ENCODE peak calls at places on chromosome 6, in nine cellular contexts. C is pancreas, J is tibial nerve, B is cardiac muscle cell, T is uterus, V is ovary, P is psoas muscle, F is right lobe of liver, K is H1. U is an unnamed sample.

GRCh38 chr6:36949636-36950035 is 4.9 kb upstream of the PI16 start:
- DNase-seq in C (no peak), J (no peak), B (no peak), T (no peak), V (no peak), P (no peak), F (no peak), K (no peak), U (no peak)

GRCh38 chr6:82588020-82588419 is 224.4 kb downstream of the TPBG start:
- DNase-seq in C (no peak), J (no peak), B (no peak), T (no peak), V (no peak), P (no peak), F (no peak), K (no peak), U (no peak)

GRCh38 chr6:25233226-25233625 is 45.9 kb upstream of the CARMIL1 start:
- DNase-seq in C (no peak), J (no peak), B (no peak), T (no peak), V (no peak), P (no peak), F (no peak), K (no peak), U (no peak)

GRCh38 chr6:11288065-11288464 is 55.6 kb upstream of the NEDD9 start:
- DNase-seq in C (no peak), J (no peak), B (no peak), T (no peak), V (no peak), P (no peak), F (no peak), K (no peak), U (peak; percentile 86)

GRCh38 chr6:74170118-74170517 is 474.1 kb downstream of the CD109 start:
- DNase-seq in C (no peak), J (no peak), B (peak; percentile 13), T (no peak), V (peak; percentile 20), P (no peak), F (no peak), K (no peak), U (no peak)

GRCh38 chr6:90204327-90204726 is 92.3 kb downstream of the BACH2 start:
- DNase-seq in C (no peak), J (no peak), B (no peak), T (no peak), V (no peak), P (no peak), F (no peak), K (no peak), U (no peak)

GRCh38 chr6:33160728-33161323 is 31.4 kb downstream of the COL11A2 start:
- DNase-seq in C (no peak), J (peak; percentile 33), B (peak; percentile 91), T (no peak), V (no peak), P (peak; percentile 43), F (no peak), K (no peak), U (peak; percentile 68)

GRCh38 chr6:66731310-66731709 is 1024.3 kb upstream of the EYS start:
- DNase-seq in C (no peak), J (no peak), B (no peak), T (no peak), V (no peak), P (no peak), F (no peak), K (no peak), U (no peak)

GRCh38 chr6:27296106-27296783 is 15.8 kb downstream of the POM121L2 start:
- DNase-seq in C (no peak), J (no peak), B (peak; percentile 65), T (no peak), V (no peak), P (no peak), F (no peak), K (peak; percentile 69), U (no peak)

GRCh38 chr6:56620229-56620868 is 22.3 kb downstream of the DST start:
- DNase-seq in C (no peak), J (no peak), B (peak; percentile 75), T (no peak), V (no peak), P (no peak), F (no peak), K (no peak), U (no peak)

GRCh38 chr6:102389994-102390393 is 996.5 kb downstream of the GRIK2 start:
- DNase-seq in C (no peak), J (no peak), B (no peak), T (no peak), V (no peak), P (peak; percentile 9), F (no peak), K (no peak), U (no peak)

GRCh38 chr6:168533428-168533827 is 92.4 kb downstream of the SMOC2 start:
- DNase-seq in C (no peak), J (peak; percentile 52), B (no peak), T (no peak), V (peak; percentile 69), P (no peak), F (no peak), K (no peak), U (no peak)

GRCh38 chr6:76694779-76695178 is 622.3 kb upstream of the IMPG1 start:
- DNase-seq in C (no peak), J (no peak), B (no peak), T (no peak), V (no peak), P (no peak), F (no peak), K (no peak), U (no peak)

GRCh38 chr6:84522135-84522535 is 242.3 kb downstream of the TBX18 start:
- DNase-seq in C (no peak), J (peak; percentile 54), B (peak; percentile 86), T (no peak), V (no peak), P (no peak), F (no peak), K (no peak), U (no peak)

GRCh38 chr6:109059148-109059547 is 35.5 kb downstream of the SESN1 start:
- DNase-seq in C (no peak), J (no peak), B (peak; percentile 61), T (no peak), V (no peak), P (no peak), F (no peak), K (no peak), U (no peak)

GRCh38 chr6:82702574-82702973 is 339.0 kb downstream of the TPBG start:
- DNase-seq in C (no peak), J (no peak), B (no peak), T (no peak), V (no peak), P (no peak), F (no peak), K (no peak), U (no peak)

GRCh38 chr6:7389162-7389450 is 436 bp downstream of the CAGE1 start:
- DNase-seq in C (no peak), J (no peak), B (peak; percentile 69), T (no peak), V (no peak), P (peak; percentile 68), F (no peak), K (no peak), U (peak; percentile 73)

GRCh38 chr6:138310294-138310693 is 67.4 kb upstream of the SMIM28 start:
- DNase-seq in C (no peak), J (no peak), B (peak; percentile 14), T (no peak), V (no peak), P (no peak), F (no peak), K (no peak), U (no peak)

GRCh38 chr6:128754658-128755256 is 128.2 kb upstream of the LAMA2 start:
- DNase-seq in C (no peak), J (no peak), B (no peak), T (no peak), V (no peak), P (no peak), F (no peak), K (no peak), U (no peak)

GRCh38 chr6:85169189-85169588 is 280.7 kb upstream of the NT5E start:
- DNase-seq in C (no peak), J (no peak), B (no peak), T (no peak), V (no peak), P (no peak), F (peak; percentile 42), K (no peak), U (no peak)

GRCh38 chr6:20455175-20456075 is 53.7 kb downstream of the E2F3 start:
- DNase-seq in C (no peak), J (no peak), B (peak; percentile 13), T (no peak), V (no peak), P (no peak), F (peak; percentile 67), K (no peak), U (no peak)

GRCh38 chr6:158026054-158026900 is 44.6 kb downstream of the SYNJ2 start:
- DNase-seq in C (peak; percentile 81), J (peak; percentile 85), B (peak; percentile 99), T (peak; percentile 96), V (peak; percentile 85), P (peak; percentile 87), F (peak; percentile 76), K (peak; percentile 80), U (peak; percentile 78)
- H3K4me3 ChIP-seq in C (peak overlapping the region; percentile 12), J (peak overlapping the region; percentile 21), B (no peak overlapping the region), T (no peak overlapping the region), V (no peak overlapping the region), P (peak overlapping the region; percentile 19), F (no peak overlapping the region), K (no peak overlapping the region), U (no peak overlapping the region)

GRCh38 chr6:52394251-52394666 is 25.9 kb upstream of the EFHC1 start:
- DNase-seq in C (no peak), J (no peak), B (no peak), T (no peak), V (no peak), P (no peak), F (no peak), K (no peak), U (no peak)
- H3K4me1 ChIP-seq in C (peaks cover 5% of the 10 kb centered on the region), J (peaks cover 38% of the 10 kb centered on the region), B (peaks cover 1% of the 10 kb centered on the region), T (no peaks in the 10 kb centered on the region), V (no peaks in the 10 kb centered on the region), P (no peaks in the 10 kb centered on the region), F (peaks cover 7% of the 10 kb centered on the region), K (no peaks in the 10 kb centered on the region), U (peaks cover 9% of the 10 kb centered on the region)

DNA sequence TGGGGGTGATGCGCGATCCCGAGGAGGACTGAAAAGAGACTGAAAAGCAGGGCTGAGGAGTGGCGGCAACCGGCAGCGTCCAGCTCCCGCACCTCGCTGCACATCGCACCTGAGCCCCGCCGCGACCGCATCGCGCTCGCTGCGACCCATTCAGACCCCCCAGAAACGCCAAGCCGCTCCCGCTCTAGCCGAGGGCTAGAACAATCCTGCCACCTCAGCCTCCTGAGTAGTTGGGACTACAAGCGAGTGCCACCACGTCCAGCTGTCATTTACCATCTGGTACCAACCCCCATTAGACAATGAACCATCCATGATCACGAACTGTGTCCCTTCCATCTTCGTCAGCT is 33.2 kb downstream of the HLA-A start:
- DNase-seq in C (peak; percentile 67), J (no peak), B (no peak), T (no peak), V (no peak), P (no peak), F (no peak), K (no peak), U (no peak)
- TF ChIP-seq CTCF in C (no peak), J (no peak), B (no peak), T (no peak), V (no peak), P (no peak), F (no peak), K (no peak), U (no peak)

GRCh38 chr6:163392533-163392932 is 22.0 kb upstream of the QKI start:
- DNase-seq in C (no peak), J (peak; percentile 33), B (peak; percentile 77), T (no peak), V (no peak), P (no peak), F (no peak), K (no peak), U (peak; percentile 52)
- H3K4me3 ChIP-seq in C (no peak overlapping the region), J (no peak overlapping the region), B (no peak overlapping the region), T (no peak overlapping the region), V (no peak overlapping the region), P (no peak overlapping the region), F (no peak overlapping the region), K (no peak overlapping the region), U (no peak overlapping the region)